ENCODE peak calls at places on chromosomes 12 and 14, in five cellular contexts. One of them, this sample, is unnamed. For H3K4me1, the result is how much of the 10 kb centered on the place peaks cover.

GRCh38 chr14:64910847-64911495 is 3.3 kb upstream of the CHURC1 start:
- DNase-seq in Peyer's patch: no peak
- DNase-seq in stomach: no peak
- DNase-seq in HCT116: peak
- DNase-seq in pancreas: no peak
- DNase-seq in this sample: no peak

GRCh38 chr12:73418541-73418940 is 1119.1 kb upstream of the ATXN7L3B start:
- DNase-seq in pancreas: no peak
- DNase-seq in HCT116: no peak
- DNase-seq in stomach: no peak
- DNase-seq in Peyer's patch: no peak
- DNase-seq in this sample: no peak

GRCh38 chr12:45730842-45731336 is 1.4 kb downstream of the ARID2 start:
- DNase-seq in HCT116: no peak
- DNase-seq in Peyer's patch: no peak
- DNase-seq in pancreas: no peak
- DNase-seq in stomach: no peak
- DNase-seq in this sample: no peak

GRCh38 chr12:66055837-66056319 is 74.7 kb downstream of the LLPH start:
- DNase-seq in stomach: no peak
- DNase-seq in pancreas: no peak
- DNase-seq in HCT116: no peak
- DNase-seq in Peyer's patch: no peak
- DNase-seq in this sample: no peak

GRCh38 chr12:42648061-42648460 is 58.5 kb upstream of the PRICKLE1 start:
- DNase-seq in HCT116: no peak
- DNase-seq in stomach: no peak
- DNase-seq in Peyer's patch: no peak
- DNase-seq in pancreas: no peak
- DNase-seq in this sample: no peak

GRCh38 chr12:125149160-125150108 is 84.2 kb downstream of the AACS start:
- DNase-seq in Peyer's patch: peak
- DNase-seq in stomach: peak
- DNase-seq in pancreas: no peak
- DNase-seq in HCT116: no peak
- DNase-seq in this sample: no peak

GRCh38 chr12:113673524-113674238 is 202.0 kb upstream of the LHX5 start:
- DNase-seq in stomach: no peak
- DNase-seq in Peyer's patch: no peak
- DNase-seq in HCT116: no peak
- DNase-seq in pancreas: no peak
- DNase-seq in this sample: no peak

GRCh38 chr14:53273671-53274072 is 120.5 kb upstream of the DDHD1 start:
- DNase-seq in HCT116: no peak
- DNase-seq in Peyer's patch: no peak
- DNase-seq in pancreas: no peak
- DNase-seq in stomach: no peak
- DNase-seq in this sample: no peak

GRCh38 chr14:101120636-101121398 is 217.3 kb upstream of the RTL1 start:
- DNase-seq in pancreas: no peak
- DNase-seq in HCT116: no peak
- DNase-seq in Peyer's patch: peak
- DNase-seq in stomach: peak
- DNase-seq in this sample: no peak

GRCh38 chr14:25570483-25570882 is 520.5 kb upstream of the STXBP6 start:
- DNase-seq in HCT116: no peak
- DNase-seq in pancreas: no peak
- DNase-seq in Peyer's patch: no peak
- DNase-seq in stomach: no peak
- DNase-seq in this sample: no peak

GRCh38 chr12:9334026-9334692 is 126.0 kb upstream of the PZP start:
- DNase-seq in HCT116: no peak
- DNase-seq in stomach: no peak
- DNase-seq in Peyer's patch: no peak
- DNase-seq in pancreas: no peak
- DNase-seq in this sample: no peak

GRCh38 chr14:56979961-56980360 is 169.7 kb upstream of the OTX2 start:
- DNase-seq in HCT116: no peak
- DNase-seq in Peyer's patch: no peak
- DNase-seq in stomach: no peak
- DNase-seq in pancreas: no peak
- DNase-seq in this sample: no peak

GRCh38 chr14:104874110-104874531 is 9.1 kb downstream of the CEP170B start:
- DNase-seq in pancreas: peak
- DNase-seq in stomach: no peak
- DNase-seq in Peyer's patch: no peak
- DNase-seq in HCT116: no peak
- DNase-seq in this sample: no peak

GRCh38 chr12:23585782-23586163 is 363.7 kb downstream of the SOX5 start:
- DNase-seq in stomach: no peak
- DNase-seq in pancreas: no peak
- DNase-seq in HCT116: no peak
- DNase-seq in Peyer's patch: no peak
- DNase-seq in this sample: no peak

GRCh38 chr12:68048648-68049297 is 59.5 kb downstream of the IFNG-AS1 start:
- DNase-seq in pancreas: no peak
- DNase-seq in stomach: no peak
- DNase-seq in Peyer's patch: no peak
- DNase-seq in HCT116: no peak
- DNase-seq in this sample: no peak

GRCh38 chr14:35174342-35174741 is 52.0 kb downstream of the PRORP start:
- DNase-seq in stomach: no peak
- DNase-seq in HCT116: no peak
- DNase-seq in Peyer's patch: no peak
- DNase-seq in pancreas: no peak
- DNase-seq in this sample: no peak

GRCh38 chr14:99520571-99521081 is 39.4 kb downstream of the CCNK start:
- DNase-seq in pancreas: no peak
- DNase-seq in Peyer's patch: no peak
- DNase-seq in stomach: no peak
- DNase-seq in HCT116: no peak
- DNase-seq in this sample: no peak

GRCh38 chr14:102229739-102230092 is 75.2 kb downstream of the MOK start:
- DNase-seq in pancreas: no peak
- DNase-seq in Peyer's patch: no peak
- DNase-seq in HCT116: no peak
- DNase-seq in stomach: no peak
- DNase-seq in this sample: no peak

DNA sequence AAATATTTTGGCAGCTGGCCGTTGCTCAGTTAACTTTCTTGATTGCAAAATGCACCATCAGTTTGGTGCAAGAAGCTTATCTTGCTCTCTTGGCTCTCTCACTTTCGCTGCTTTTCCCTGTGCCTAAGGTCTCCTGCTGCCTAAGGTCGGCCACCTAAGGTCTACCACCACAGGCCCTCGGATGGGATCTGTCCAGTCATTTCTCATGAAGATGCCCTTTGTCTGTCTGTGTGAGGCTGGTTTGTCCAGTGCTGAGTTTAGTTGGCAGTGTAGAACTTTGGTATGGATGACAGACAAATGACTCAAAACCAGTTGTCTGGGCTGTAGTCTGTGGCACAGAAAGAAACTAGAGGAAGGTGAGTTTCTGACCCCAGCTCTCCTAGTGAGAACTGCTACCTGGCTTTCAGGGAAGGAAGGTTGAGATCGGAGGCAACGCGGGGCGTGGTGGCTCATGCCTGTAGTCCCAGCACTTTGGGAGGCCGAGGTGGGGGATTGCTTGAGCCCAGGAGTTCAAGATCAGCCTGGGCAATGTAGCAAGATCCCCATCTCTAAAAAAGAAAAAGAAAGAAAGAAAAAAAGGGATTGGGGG is 2.6 kb downstream of the MLXIP start:
- DNase-seq in pancreas: no peak
- DNase-seq in Peyer's patch: no peak
- DNase-seq in HCT116: no peak
- DNase-seq in stomach: no peak
- DNase-seq in this sample: no peak
- H3K4me1 ChIP-seq in pancreas: under half
- H3K4me1 ChIP-seq in Peyer's patch: under half
- H3K4me1 ChIP-seq in HCT116: under half
- H3K4me1 ChIP-seq in stomach: under half
- H3K4me1 ChIP-seq in this sample: under half

DNA sequence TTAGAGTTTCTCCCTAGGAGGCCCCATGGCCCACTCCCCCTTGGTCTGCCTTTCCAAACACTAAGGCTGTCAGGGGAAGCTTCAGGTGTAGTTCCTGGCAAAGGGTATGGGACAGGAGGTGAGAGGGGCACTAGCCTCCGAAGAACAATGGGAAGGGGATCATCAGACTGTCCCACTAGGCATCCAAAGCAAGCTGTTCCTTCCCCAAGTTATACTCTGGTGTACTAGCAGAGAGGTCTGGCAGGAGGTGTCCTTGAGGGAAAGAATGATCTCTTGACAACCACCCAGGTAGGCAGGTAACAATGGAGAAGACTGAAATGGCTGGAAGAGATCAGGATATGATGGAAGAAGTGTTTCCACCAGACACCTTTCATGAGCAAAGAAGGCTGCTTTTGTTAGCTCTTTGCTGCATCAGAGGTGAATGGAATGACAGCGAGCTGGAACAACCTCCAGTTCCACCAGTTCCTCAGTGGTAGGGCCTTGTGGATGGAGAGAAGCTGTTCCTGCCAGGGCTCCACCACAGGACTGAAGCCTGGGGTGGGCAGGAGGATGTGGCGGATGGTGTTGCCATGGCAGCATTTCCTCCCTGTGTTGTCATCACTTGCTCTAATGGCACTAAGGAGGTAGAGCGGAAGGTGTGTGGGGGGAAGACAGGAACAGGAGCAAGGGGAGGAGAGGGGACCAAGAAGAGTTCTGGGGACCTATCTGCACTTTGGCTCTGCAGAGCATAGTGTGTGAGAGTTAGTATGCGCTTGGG is 2.3 kb upstream of the AGAP2 start:
- DNase-seq in stomach: no peak
- DNase-seq in Peyer's patch: peak
- DNase-seq in HCT116: no peak
- DNase-seq in pancreas: no peak
- DNase-seq in this sample: no peak
- H3K4me3 ChIP-seq in stomach: peak
- H3K4me3 ChIP-seq in Peyer's patch: peak
- H3K4me3 ChIP-seq in HCT116: peak
- H3K4me3 ChIP-seq in pancreas: no peak
- H3K4me3 ChIP-seq in this sample: peak

GRCh38 chr12:13164859-13165577 is 31.5 kb upstream of the EMP1 start:
- DNase-seq in HCT116: no peak
- DNase-seq in stomach: no peak
- DNase-seq in Peyer's patch: no peak
- DNase-seq in pancreas: no peak
- DNase-seq in this sample: no peak
- H3K27ac ChIP-seq in HCT116: peak
- H3K27ac ChIP-seq in stomach: peak
- H3K27ac ChIP-seq in Peyer's patch: no peak
- H3K27ac ChIP-seq in pancreas: no peak
- H3K27ac ChIP-seq in this sample: peak

DNA sequence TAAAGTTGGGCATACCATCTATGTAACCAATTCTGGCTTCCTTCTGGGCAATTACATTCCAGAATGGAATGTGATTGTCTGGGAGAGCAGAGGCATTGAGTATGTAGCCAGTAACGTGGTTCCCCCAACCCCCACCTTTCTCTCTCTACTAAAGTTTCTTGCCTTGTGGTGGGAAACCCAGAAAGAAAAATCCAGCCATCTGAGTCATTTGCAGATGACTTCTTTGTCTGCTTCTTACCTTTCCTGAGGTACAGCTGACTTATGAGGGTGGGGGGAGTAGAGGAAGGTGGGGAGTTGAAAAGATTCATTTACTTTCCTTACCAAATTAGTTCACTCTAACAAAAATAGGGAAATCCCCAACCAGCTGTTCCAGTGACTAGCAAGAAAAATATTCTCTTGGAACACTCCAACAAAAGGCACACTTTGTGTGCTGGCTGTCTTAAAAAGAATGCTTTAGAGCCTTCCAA is 112.1 kb upstream of the FRMD6 start:
- DNase-seq in stomach: no peak
- DNase-seq in pancreas: no peak
- DNase-seq in HCT116: no peak
- DNase-seq in Peyer's patch: no peak
- DNase-seq in this sample: no peak
- H3K4me1 ChIP-seq in stomach: under half
- H3K4me1 ChIP-seq in pancreas: under half
- H3K4me1 ChIP-seq in HCT116: under half
- H3K4me1 ChIP-seq in Peyer's patch: under half
- H3K4me1 ChIP-seq in this sample: under half

This sample was measured in breast epithelium.